ENCODE peak calls at places on chromosomes 3 and 15, in six cellular contexts. One of them, this sample, is unnamed.

GRCh38 chr15:93239993-93240392 is 151.0 kb upstream of the RGMA start:
- DNase-seq in body of pancreas: no peak
- DNase-seq in CD4-positive, alpha-beta T cell: no peak
- DNase-seq in endothelial cell: no peak
- DNase-seq in tibial artery: no peak
- DNase-seq in neural progenitor cell: no peak
- DNase-seq in this sample: no peak

GRCh38 chr15:73926191-73927002 is at the start of gene LOXL1:
- DNase-seq in body of pancreas: peak
- DNase-seq in CD4-positive, alpha-beta T cell: no peak
- DNase-seq in endothelial cell: peak
- DNase-seq in tibial artery: peak
- DNase-seq in neural progenitor cell: peak
- DNase-seq in this sample: peak

GRCh38 chr15:57797608-57798267 is 91.2 kb downstream of the POLR2M start:
- DNase-seq in body of pancreas: no peak
- DNase-seq in CD4-positive, alpha-beta T cell: no peak
- DNase-seq in endothelial cell: no peak
- DNase-seq in tibial artery: no peak
- DNase-seq in neural progenitor cell: no peak
- DNase-seq in this sample: no peak

GRCh38 chr15:68203486-68203885 is 1.6 kb downstream of the CALML4 start:
- DNase-seq in body of pancreas: no peak
- DNase-seq in CD4-positive, alpha-beta T cell: no peak
- DNase-seq in endothelial cell: no peak
- DNase-seq in tibial artery: no peak
- DNase-seq in neural progenitor cell: no peak
- DNase-seq in this sample: no peak

GRCh38 chr3:67037615-67038014 is 39.5 kb downstream of the KBTBD8 start:
- DNase-seq in body of pancreas: no peak
- DNase-seq in CD4-positive, alpha-beta T cell: no peak
- DNase-seq in endothelial cell: no peak
- DNase-seq in tibial artery: no peak
- DNase-seq in neural progenitor cell: no peak
- DNase-seq in this sample: no peak

GRCh38 chr15:64642875-64643274 is 132.5 kb downstream of the RBPMS2 start:
- DNase-seq in body of pancreas: no peak
- DNase-seq in CD4-positive, alpha-beta T cell: no peak
- DNase-seq in endothelial cell: no peak
- DNase-seq in tibial artery: no peak
- DNase-seq in neural progenitor cell: no peak
- DNase-seq in this sample: no peak

GRCh38 chr3:81462921-81463320 is 298.5 kb downstream of the GBE1 start:
- DNase-seq in body of pancreas: no peak
- DNase-seq in CD4-positive, alpha-beta T cell: no peak
- DNase-seq in endothelial cell: no peak
- DNase-seq in tibial artery: no peak
- DNase-seq in neural progenitor cell: no peak
- DNase-seq in this sample: no peak

GRCh38 chr3:160450846-160451245 is 1.3 kb upstream of the TRIM59 start:
- DNase-seq in body of pancreas: no peak
- DNase-seq in CD4-positive, alpha-beta T cell: no peak
- DNase-seq in endothelial cell: no peak
- DNase-seq in tibial artery: no peak
- DNase-seq in neural progenitor cell: no peak
- DNase-seq in this sample: no peak

GRCh38 chr3:36175916-36176461 is 204.3 kb upstream of the STAC start:
- DNase-seq in body of pancreas: no peak
- DNase-seq in CD4-positive, alpha-beta T cell: no peak
- DNase-seq in endothelial cell: no peak
- DNase-seq in tibial artery: no peak
- DNase-seq in neural progenitor cell: no peak
- DNase-seq in this sample: no peak

GRCh38 chr3:73378207-73378606 is 246.5 kb downstream of the PDZRN3 start:
- DNase-seq in body of pancreas: no peak
- DNase-seq in CD4-positive, alpha-beta T cell: no peak
- DNase-seq in endothelial cell: no peak
- DNase-seq in tibial artery: no peak
- DNase-seq in neural progenitor cell: peak
- DNase-seq in this sample: no peak

GRCh38 chr15:62087671-62088360 is 21.0 kb downstream of the C2CD4A start:
- DNase-seq in body of pancreas: peak
- DNase-seq in CD4-positive, alpha-beta T cell: no peak
- DNase-seq in endothelial cell: no peak
- DNase-seq in tibial artery: no peak
- DNase-seq in neural progenitor cell: no peak
- DNase-seq in this sample: no peak

GRCh38 chr3:96813820-96814580 is 394 bp upstream of the EPHA6 start:
- DNase-seq in body of pancreas: peak
- DNase-seq in CD4-positive, alpha-beta T cell: no peak
- DNase-seq in endothelial cell: peak
- DNase-seq in tibial artery: peak
- DNase-seq in neural progenitor cell: peak
- DNase-seq in this sample: peak

GRCh38 chr3:58518304-58518789 is 18.6 kb downstream of the ACOX2 start:
- DNase-seq in body of pancreas: no peak
- DNase-seq in CD4-positive, alpha-beta T cell: no peak
- DNase-seq in endothelial cell: no peak
- DNase-seq in tibial artery: no peak
- DNase-seq in neural progenitor cell: peak
- DNase-seq in this sample: no peak

GRCh38 chr3:126136428-126137220 is 43.8 kb downstream of the ALDH1L1 start:
- DNase-seq in body of pancreas: peak
- DNase-seq in CD4-positive, alpha-beta T cell: no peak
- DNase-seq in endothelial cell: peak
- DNase-seq in tibial artery: peak
- DNase-seq in neural progenitor cell: no peak
- DNase-seq in this sample: peak

GRCh38 chr3:140537075-140537474 is 140.8 kb upstream of the TRIM42 start:
- DNase-seq in body of pancreas: no peak
- DNase-seq in CD4-positive, alpha-beta T cell: no peak
- DNase-seq in endothelial cell: no peak
- DNase-seq in tibial artery: no peak
- DNase-seq in neural progenitor cell: no peak
- DNase-seq in this sample: no peak

GRCh38 chr3:177824190-177824786 is 627.0 kb upstream of the TBL1XR1 start:
- DNase-seq in body of pancreas: peak
- DNase-seq in CD4-positive, alpha-beta T cell: no peak
- DNase-seq in endothelial cell: no peak
- DNase-seq in tibial artery: peak
- DNase-seq in neural progenitor cell: peak
- DNase-seq in this sample: peak

GRCh38 chr15:39942101-39942752 is 8.3 kb downstream of the EIF2AK4 start:
- DNase-seq in body of pancreas: no peak
- DNase-seq in CD4-positive, alpha-beta T cell: no peak
- DNase-seq in endothelial cell: no peak
- DNase-seq in tibial artery: no peak
- DNase-seq in neural progenitor cell: no peak
- DNase-seq in this sample: no peak

GRCh38 chr3:186869253-186870235 is 27.0 kb downstream of the ADIPOQ start:
- DNase-seq in body of pancreas: no peak
- DNase-seq in CD4-positive, alpha-beta T cell: no peak
- DNase-seq in endothelial cell: no peak
- DNase-seq in tibial artery: no peak
- DNase-seq in neural progenitor cell: no peak
- DNase-seq in this sample: no peak

GRCh38 chr3:47000198-47000815 is 20.8 kb downstream of the NBEAL2 start:
- DNase-seq in body of pancreas: no peak
- DNase-seq in CD4-positive, alpha-beta T cell: no peak
- DNase-seq in endothelial cell: no peak
- DNase-seq in tibial artery: no peak
- DNase-seq in neural progenitor cell: no peak
- DNase-seq in this sample: no peak

GRCh38 chr15:52348056-52348745 is 52.6 kb upstream of the MYO5C start:
- DNase-seq in body of pancreas: no peak
- DNase-seq in CD4-positive, alpha-beta T cell: no peak
- DNase-seq in endothelial cell: no peak
- DNase-seq in tibial artery: no peak
- DNase-seq in neural progenitor cell: no peak
- DNase-seq in this sample: no peak

GRCh38 chr15:65221708-65222107 is 10.4 kb upstream of the CILP start:
- DNase-seq in body of pancreas: no peak
- DNase-seq in CD4-positive, alpha-beta T cell: no peak
- DNase-seq in endothelial cell: no peak
- DNase-seq in tibial artery: no peak
- DNase-seq in neural progenitor cell: no peak
- DNase-seq in this sample: no peak

GRCh38 chr3:65020233-65020632 is 332.4 kb upstream of the ADAMTS9 start:
- DNase-seq in body of pancreas: no peak
- DNase-seq in CD4-positive, alpha-beta T cell: no peak
- DNase-seq in endothelial cell: no peak
- DNase-seq in tibial artery: no peak
- DNase-seq in neural progenitor cell: no peak
- DNase-seq in this sample: no peak

GRCh38 chr15:47750030-47750739 is 32.9 kb downstream of the SEMA6D start:
- DNase-seq in body of pancreas: no peak
- DNase-seq in CD4-positive, alpha-beta T cell: no peak
- DNase-seq in endothelial cell: no peak
- DNase-seq in tibial artery: no peak
- DNase-seq in neural progenitor cell: no peak
- DNase-seq in this sample: no peak

GRCh38 chr15:101104186-101104585 is 147.7 kb downstream of the CHSY1 start:
- DNase-seq in body of pancreas: no peak
- DNase-seq in CD4-positive, alpha-beta T cell: no peak
- DNase-seq in endothelial cell: no peak
- DNase-seq in tibial artery: no peak
- DNase-seq in neural progenitor cell: no peak
- DNase-seq in this sample: no peak

GRCh38 chr15:66748320-66748779 is 46.3 kb downstream of the SMAD6 start:
- DNase-seq in body of pancreas: no peak
- DNase-seq in CD4-positive, alpha-beta T cell: no peak
- DNase-seq in endothelial cell: no peak
- DNase-seq in tibial artery: no peak
- DNase-seq in neural progenitor cell: no peak
- DNase-seq in this sample: no peak

GRCh38 chr15:79003301-79003700 is 58.5 kb upstream of the CTSH start:
- DNase-seq in body of pancreas: no peak
- DNase-seq in CD4-positive, alpha-beta T cell: no peak
- DNase-seq in endothelial cell: no peak
- DNase-seq in tibial artery: no peak
- DNase-seq in neural progenitor cell: no peak
- DNase-seq in this sample: no peak

GRCh38 chr3:28716939-28717338 is 368.3 kb upstream of the AZI2 start:
- DNase-seq in body of pancreas: no peak
- DNase-seq in CD4-positive, alpha-beta T cell: no peak
- DNase-seq in endothelial cell: no peak
- DNase-seq in tibial artery: no peak
- DNase-seq in neural progenitor cell: no peak
- DNase-seq in this sample: no peak

GRCh38 chr15:75809986-75810750 is 33.1 kb upstream of the UBE2Q2 start:
- DNase-seq in body of pancreas: peak
- DNase-seq in CD4-positive, alpha-beta T cell: no peak
- DNase-seq in endothelial cell: no peak
- DNase-seq in tibial artery: no peak
- DNase-seq in neural progenitor cell: peak
- DNase-seq in this sample: peak

GRCh38 chr15:69838338-69838737 is 259.4 kb downstream of the TLE3 start:
- DNase-seq in body of pancreas: no peak
- DNase-seq in CD4-positive, alpha-beta T cell: no peak
- DNase-seq in endothelial cell: no peak
- DNase-seq in tibial artery: no peak
- DNase-seq in neural progenitor cell: no peak
- DNase-seq in this sample: no peak

GRCh38 chr15:42986693-42987342 is 66.2 kb upstream of the TTBK2 start:
- DNase-seq in body of pancreas: no peak
- DNase-seq in CD4-positive, alpha-beta T cell: no peak
- DNase-seq in endothelial cell: no peak
- DNase-seq in tibial artery: no peak
- DNase-seq in neural progenitor cell: no peak
- DNase-seq in this sample: no peak

GRCh38 chr15:42984534-42985034 is 64.0 kb upstream of the TTBK2 start:
- DNase-seq in body of pancreas: no peak
- DNase-seq in CD4-positive, alpha-beta T cell: no peak
- DNase-seq in endothelial cell: no peak
- DNase-seq in tibial artery: no peak
- DNase-seq in neural progenitor cell: no peak
- DNase-seq in this sample: no peak
- TF ChIP-seq CTCF in body of pancreas: no peak
- TF ChIP-seq CTCF in CD4-positive, alpha-beta T cell: no peak
- TF ChIP-seq CTCF in endothelial cell: peak
- TF ChIP-seq CTCF in tibial artery: no peak
- TF ChIP-seq CTCF in neural progenitor cell: no peak
- TF ChIP-seq CTCF in this sample: no peak

GRCh38 chr3:189049458-189050231 is 122.1 kb upstream of the TPRG1 start:
- DNase-seq in body of pancreas: no peak
- DNase-seq in CD4-positive, alpha-beta T cell: no peak
- DNase-seq in endothelial cell: no peak
- DNase-seq in tibial artery: no peak
- DNase-seq in neural progenitor cell: no peak
- DNase-seq in this sample: no peak
- TF ChIP-seq CTCF in body of pancreas: no peak
- TF ChIP-seq CTCF in CD4-positive, alpha-beta T cell: no peak
- TF ChIP-seq CTCF in endothelial cell: peak
- TF ChIP-seq CTCF in tibial artery: no peak
- TF ChIP-seq CTCF in neural progenitor cell: peak
- TF ChIP-seq CTCF in this sample: no peak

DNA sequence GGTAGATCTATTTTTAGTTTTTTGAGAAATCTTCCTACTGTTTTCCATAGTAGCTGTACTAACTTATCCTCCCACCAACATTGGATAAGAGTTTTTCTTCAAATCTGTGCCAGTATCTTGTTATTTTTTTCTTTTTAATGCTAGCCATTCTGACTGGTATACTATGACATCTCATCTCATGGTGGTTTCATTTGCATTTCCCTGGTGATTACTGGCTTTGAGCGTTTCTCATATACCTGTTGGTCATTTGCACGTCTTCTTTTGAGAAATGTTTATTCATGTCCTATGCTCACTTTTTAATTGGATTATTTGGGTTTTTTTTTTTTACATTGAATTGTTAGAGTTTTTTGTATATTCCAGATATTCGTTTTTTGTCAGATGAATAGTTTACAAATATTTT is 398.1 kb downstream of the OCA2 start:
- DNase-seq in body of pancreas: no peak
- DNase-seq in CD4-positive, alpha-beta T cell: no peak
- DNase-seq in endothelial cell: no peak
- DNase-seq in tibial artery: no peak
- DNase-seq in neural progenitor cell: no peak
- DNase-seq in this sample: no peak
- TF ChIP-seq CTCF in body of pancreas: no peak
- TF ChIP-seq CTCF in CD4-positive, alpha-beta T cell: no peak
- TF ChIP-seq CTCF in endothelial cell: no peak
- TF ChIP-seq CTCF in tibial artery: no peak
- TF ChIP-seq CTCF in neural progenitor cell: no peak
- TF ChIP-seq CTCF in this sample: no peak

GRCh38 chr3:180624714-180625113 is 22.8 kb downstream of the TTC14 start:
- DNase-seq in body of pancreas: no peak
- DNase-seq in CD4-positive, alpha-beta T cell: no peak
- DNase-seq in endothelial cell: no peak
- DNase-seq in tibial artery: no peak
- DNase-seq in neural progenitor cell: no peak
- DNase-seq in this sample: no peak

GRCh38 chr3:180631317-180631716 is 29.4 kb downstream of the TTC14 start:
- DNase-seq in body of pancreas: no peak
- DNase-seq in CD4-positive, alpha-beta T cell: no peak
- DNase-seq in endothelial cell: no peak
- DNase-seq in tibial artery: no peak
- DNase-seq in neural progenitor cell: no peak
- DNase-seq in this sample: no peak

GRCh38 chr3:180630360-180630759 is 28.4 kb downstream of the TTC14 start:
- DNase-seq in body of pancreas: no peak
- DNase-seq in CD4-positive, alpha-beta T cell: no peak
- DNase-seq in endothelial cell: no peak
- DNase-seq in tibial artery: no peak
- DNase-seq in neural progenitor cell: no peak
- DNase-seq in this sample: no peak

GRCh38 chr3:180626844-180627243 is 24.9 kb downstream of the TTC14 start:
- DNase-seq in body of pancreas: no peak
- DNase-seq in CD4-positive, alpha-beta T cell: no peak
- DNase-seq in endothelial cell: no peak
- DNase-seq in tibial artery: no peak
- DNase-seq in neural progenitor cell: no peak
- DNase-seq in this sample: no peak
- TF ChIP-seq CTCF in body of pancreas: no peak
- TF ChIP-seq CTCF in CD4-positive, alpha-beta T cell: no peak
- TF ChIP-seq CTCF in endothelial cell: no peak
- TF ChIP-seq CTCF in tibial artery: no peak
- TF ChIP-seq CTCF in neural progenitor cell: no peak
- TF ChIP-seq CTCF in this sample: no peak

This sample was measured in colonic mucosa.